ENCODE peak calls at places on chromosome 3, in four cellular contexts. One of them, this sample, is unnamed.

GRCh38 chr3:177554900-177555759 is 357.8 kb upstream of the TBL1XR1 start:
- DNase-seq in H9: no peak
- DNase-seq in IMR-90: peak; percentile 64
- DNase-seq in H1: no peak
- DNase-seq in this sample: no peak

GRCh38 chr3:72334681-72335457 is 513.4 kb downstream of the SHQ1 start:
- DNase-seq in IMR-90: no peak
- DNase-seq in H9: peak; percentile 69
- DNase-seq in H1: no peak
- DNase-seq in this sample: no peak

GRCh38 chr3:70911719-70912118 is 599.3 kb upstream of the MDFIC2 start:
- DNase-seq in IMR-90: no peak
- DNase-seq in H1: no peak
- DNase-seq in H9: no peak
- DNase-seq in this sample: no peak

GRCh38 chr3:17686613-17687012 is 55.8 kb downstream of the TBC1D5 start:
- DNase-seq in IMR-90: no peak
- DNase-seq in H9: no peak
- DNase-seq in H1: no peak
- DNase-seq in this sample: no peak

GRCh38 chr3:72290859-72291641 is 506.1 kb upstream of the PROK2 start:
- DNase-seq in H1: no peak
- DNase-seq in IMR-90: no peak
- DNase-seq in H9: no peak
- DNase-seq in this sample: no peak

GRCh38 chr3:90132220-90132619 is 1024.8 kb downstream of the EPHA3 start:
- DNase-seq in IMR-90: no peak
- DNase-seq in H9: no peak
- DNase-seq in H1: no peak
- DNase-seq in this sample: no peak

GRCh38 chr3:80215191-80215590 is 447.4 kb upstream of the ROBO1 start:
- DNase-seq in IMR-90: no peak
- DNase-seq in H9: peak; percentile 45
- DNase-seq in H1: peak; percentile 15
- DNase-seq in this sample: no peak

GRCh38 chr3:16290007-16290826 is 25.2 kb downstream of the OXNAD1 start:
- DNase-seq in H9: no peak
- DNase-seq in IMR-90: peak; percentile 67
- DNase-seq in H1: no peak
- DNase-seq in this sample: peak; percentile 23

GRCh38 chr3:156705761-156706631 is 31.6 kb downstream of the TIPARP start:
- DNase-seq in H1: no peak
- DNase-seq in H9: no peak
- DNase-seq in IMR-90: peak; percentile 44
- DNase-seq in this sample: no peak

GRCh38 chr3:52983336-52983807 is 62.5 kb downstream of the SFMBT1 start:
- DNase-seq in H9: no peak
- DNase-seq in H1: no peak
- DNase-seq in IMR-90: no peak
- DNase-seq in this sample: no peak

GRCh38 chr3:141321109-141321497 is 47.2 kb upstream of the ZBTB38 start:
- DNase-seq in IMR-90: peak; percentile 58
- DNase-seq in H9: no peak
- DNase-seq in H1: no peak
- DNase-seq in this sample: no peak

GRCh38 chr3:185846041-185846440 is 21.2 kb upstream of the IGF2BP2 start:
- DNase-seq in IMR-90: no peak
- DNase-seq in H1: no peak
- DNase-seq in H9: peak; percentile 42
- DNase-seq in this sample: no peak

GRCh38 chr3:148203263-148204010 is 494.3 kb upstream of the AGTR1 start:
- DNase-seq in H9: no peak
- DNase-seq in H1: no peak
- DNase-seq in IMR-90: peak; percentile 5
- DNase-seq in this sample: no peak

GRCh38 chr3:153026026-153026425 is 136.0 kb upstream of the RAP2B start:
- DNase-seq in H9: no peak
- DNase-seq in IMR-90: peak; percentile 52
- DNase-seq in H1: no peak
- DNase-seq in this sample: no peak

GRCh38 chr3:147521646-147522045 is 112.5 kb downstream of the ZIC1 start:
- DNase-seq in H1: no peak
- DNase-seq in IMR-90: peak; percentile 37
- DNase-seq in H9: no peak
- DNase-seq in this sample: no peak

GRCh38 chr3:46953265-46954010 is 23.1 kb downstream of the CCDC12 start:
- DNase-seq in IMR-90: no peak
- DNase-seq in H1: no peak
- DNase-seq in H9: no peak
- DNase-seq in this sample: no peak

GRCh38 chr3:46952813-46953212 is 23.7 kb downstream of the CCDC12 start:
- DNase-seq in IMR-90: no peak
- DNase-seq in H1: no peak
- DNase-seq in H9: no peak
- DNase-seq in this sample: no peak

GRCh38 chr3:46954178-46954577 is 22.4 kb downstream of the CCDC12 start:
- DNase-seq in IMR-90: no peak
- DNase-seq in H9: no peak
- DNase-seq in H1: no peak
- DNase-seq in this sample: no peak

GRCh38 chr3:46955801-46956259 is 20.7 kb downstream of the CCDC12 start:
- DNase-seq in H9: no peak
- DNase-seq in H1: no peak
- DNase-seq in IMR-90: peak; percentile 42
- DNase-seq in this sample: no peak

GRCh38 chr3:46955157-46955556 is 21.4 kb downstream of the CCDC12 start:
- DNase-seq in H1: no peak
- DNase-seq in IMR-90: no peak
- DNase-seq in H9: no peak
- DNase-seq in this sample: no peak
- H3K79me1 ChIP-seq in H1: peaks cover 51% of the 10 kb centered on the region
- H3K79me1 ChIP-seq in IMR-90: peaks cover 44% of the 10 kb centered on the region
- H3K79me1 ChIP-seq in H9: peaks cover 17% of the 10 kb centered on the region
- H3K79me1 ChIP-seq in this sample: peaks cover 3% of the 10 kb centered on the region

GRCh38 chr3:39100500-39100886 is 6.9 kb downstream of the GORASP1 start:
- DNase-seq in H9: no peak
- DNase-seq in IMR-90: no peak
- DNase-seq in H1: no peak
- DNase-seq in this sample: no peak

GRCh38 chr3:39099242-39099641 is 8.2 kb downstream of the GORASP1 start:
- DNase-seq in H9: no peak
- DNase-seq in IMR-90: no peak
- DNase-seq in H1: no peak
- DNase-seq in this sample: no peak

GRCh38 chr3:39098473-39099000 is 8.9 kb downstream of the GORASP1 start:
- DNase-seq in H1: no peak
- DNase-seq in H9: no peak
- DNase-seq in IMR-90: no peak
- DNase-seq in this sample: no peak

GRCh38 chr3:39101022-39101689 is 6.3 kb downstream of the GORASP1 start:
- DNase-seq in H1: no peak
- DNase-seq in IMR-90: peak; percentile 26
- DNase-seq in H9: peak; percentile 62
- DNase-seq in this sample: no peak

GRCh38 chr3:39099738-39100499 is 7.5 kb downstream of the GORASP1 start:
- DNase-seq in H9: no peak
- DNase-seq in IMR-90: no peak
- DNase-seq in H1: no peak
- DNase-seq in this sample: no peak
- H3K79me1 ChIP-seq in H9: no peaks in the 10 kb centered on the region
- H3K79me1 ChIP-seq in IMR-90: peaks cover 17% of the 10 kb centered on the region
- H3K79me1 ChIP-seq in H1: peaks cover 3% of the 10 kb centered on the region
- H3K79me1 ChIP-seq in this sample: peaks cover 8% of the 10 kb centered on the region

GRCh38 chr3:51682079-51682478 is 11.0 kb downstream of the TEX264 start:
- DNase-seq in H1: peak; percentile 61
- DNase-seq in IMR-90: peak; percentile 88
- DNase-seq in H9: peak; percentile 88
- DNase-seq in this sample: peak; percentile 69

GRCh38 chr3:51682526-51682925 is 11.5 kb downstream of the TEX264 start:
- DNase-seq in H1: no peak
- DNase-seq in IMR-90: no peak
- DNase-seq in H9: no peak
- DNase-seq in this sample: no peak

GRCh38 chr3:51681453-51681852 is 10.4 kb downstream of the TEX264 start:
- DNase-seq in H1: no peak
- DNase-seq in H9: no peak
- DNase-seq in IMR-90: peak; percentile 8
- DNase-seq in this sample: no peak

GRCh38 chr3:51684971-51685751 is 14.1 kb downstream of the TEX264 start:
- DNase-seq in IMR-90: no peak
- DNase-seq in H9: no peak
- DNase-seq in H1: no peak
- DNase-seq in this sample: no peak

GRCh38 chr3:51683566-51683965 is 12.5 kb downstream of the TEX264 start:
- DNase-seq in H9: no peak
- DNase-seq in H1: no peak
- DNase-seq in IMR-90: no peak
- DNase-seq in this sample: no peak
- H3K79me1 ChIP-seq in H9: no peaks in the 10 kb centered on the region
- H3K79me1 ChIP-seq in H1: no peaks in the 10 kb centered on the region
- H3K79me1 ChIP-seq in IMR-90: peaks cover 19% of the 10 kb centered on the region
- H3K79me1 ChIP-seq in this sample: no peaks in the 10 kb centered on the region

GRCh38 chr3:129597087-129597791 is 9.2 kb downstream of the PLXND1 start:
- DNase-seq in IMR-90: peak; percentile 36
- DNase-seq in H9: no peak
- DNase-seq in H1: no peak
- DNase-seq in this sample: no peak

GRCh38 chr3:129599607-129600006 is 6.9 kb downstream of the PLXND1 start:
- DNase-seq in H1: peak; percentile 63
- DNase-seq in H9: peak; percentile 88
- DNase-seq in IMR-90: peak; percentile 82
- DNase-seq in this sample: no peak

GRCh38 chr3:129597792-129598381 is 8.6 kb downstream of the PLXND1 start:
- DNase-seq in H1: no peak
- DNase-seq in IMR-90: peak; percentile 50
- DNase-seq in H9: peak; percentile 66
- DNase-seq in this sample: no peak

GRCh38 chr3:129599073-129599472 is 7.4 kb downstream of the PLXND1 start:
- DNase-seq in H1: no peak
- DNase-seq in H9: no peak
- DNase-seq in IMR-90: no peak
- DNase-seq in this sample: no peak

GRCh38 chr3:129598484-129598883 is 8.0 kb downstream of the PLXND1 start:
- DNase-seq in H9: no peak
- DNase-seq in IMR-90: no peak
- DNase-seq in H1: no peak
- DNase-seq in this sample: no peak
- H3K79me1 ChIP-seq in H9: no peaks in the 10 kb centered on the region
- H3K79me1 ChIP-seq in IMR-90: peaks cover 23% of the 10 kb centered on the region
- H3K79me1 ChIP-seq in H1: peaks cover 6% of the 10 kb centered on the region
- H3K79me1 ChIP-seq in this sample: peaks cover 2% of the 10 kb centered on the region

DNA sequence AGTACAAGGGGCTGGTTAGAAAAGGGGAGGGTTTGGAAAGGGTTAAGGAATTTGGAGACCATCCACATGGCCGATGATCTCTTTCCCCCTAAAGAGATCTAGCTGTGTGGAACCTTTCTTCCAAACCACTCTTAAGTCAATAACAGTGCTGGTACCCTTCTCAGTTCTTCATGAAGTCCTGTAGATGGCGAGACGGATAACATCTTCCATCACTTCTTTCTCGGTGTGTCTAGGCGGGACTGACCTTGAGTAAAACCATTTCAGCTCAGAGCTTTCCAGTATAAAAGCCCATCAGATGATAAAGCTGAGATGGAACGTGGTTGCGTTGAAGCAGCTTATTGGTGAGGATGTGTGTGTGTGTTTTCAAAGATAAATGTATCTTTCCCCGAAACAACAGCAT is 151.5 kb upstream of the BHLHE40 start:
- DNase-seq in H9: no peak
- DNase-seq in IMR-90: no peak
- DNase-seq in H1: no peak
- DNase-seq in this sample: no peak
- H3K79me1 ChIP-seq in H9: no peaks in the 10 kb centered on the region
- H3K79me1 ChIP-seq in IMR-90: no peaks in the 10 kb centered on the region
- H3K79me1 ChIP-seq in H1: no peaks in the 10 kb centered on the region
- H3K79me1 ChIP-seq in this sample: no peaks in the 10 kb centered on the region

This sample was measured in neuronal stem cell.